ENCODE peak calls at places on chromosomes 6 and 20, in ten cellular contexts. One of them, this sample, is unnamed.
A peak's percentile ranks its signal among the peaks of the same experiment; 100 is the strongest.

GRCh38 chr20:63648895-63649589 is 4.2 kb downstream of the STMN3 start:
- DNase-seq in pancreas: no peak
- DNase-seq in psoas muscle: no peak
- DNase-seq in AG04450: no peak
- DNase-seq in sigmoid colon: no peak
- DNase-seq in breast epithelium: no peak
- DNase-seq in right lobe of liver: no peak
- DNase-seq in GM23248: no peak
- DNase-seq in PC-3: no peak
- DNase-seq in CD8-positive, alpha-beta memory T cell: no peak
- DNase-seq in this sample: no peak

GRCh38 chr6:4380881-4381281 is 245.5 kb upstream of the ECI2 start:
- DNase-seq in pancreas: no peak
- DNase-seq in sigmoid colon: no peak
- DNase-seq in psoas muscle: no peak
- DNase-seq in GM23248: no peak
- DNase-seq in breast epithelium: no peak
- DNase-seq in right lobe of liver: no peak
- DNase-seq in CD8-positive, alpha-beta memory T cell: no peak
- DNase-seq in AG04450: no peak
- DNase-seq in PC-3: no peak
- DNase-seq in this sample: no peak

GRCh38 chr6:43221046-43221773 is 8.1 kb downstream of the DNPH1 start:
- DNase-seq in GM23248: peak; percentile 15
- DNase-seq in right lobe of liver: no peak
- DNase-seq in breast epithelium: peak; percentile 34
- DNase-seq in sigmoid colon: peak; percentile 35
- DNase-seq in psoas muscle: peak; percentile 30
- DNase-seq in AG04450: no peak
- DNase-seq in PC-3: no peak
- DNase-seq in CD8-positive, alpha-beta memory T cell: no peak
- DNase-seq in pancreas: no peak
- DNase-seq in this sample: no peak

GRCh38 chr20:4161447-4162251 is 146.3 kb upstream of the RNF24 start:
- DNase-seq in pancreas: peak; percentile 78
- DNase-seq in AG04450: no peak
- DNase-seq in psoas muscle: no peak
- DNase-seq in GM23248: no peak
- DNase-seq in CD8-positive, alpha-beta memory T cell: no peak
- DNase-seq in breast epithelium: peak; percentile 40
- DNase-seq in sigmoid colon: no peak
- DNase-seq in right lobe of liver: no peak
- DNase-seq in PC-3: peak; percentile 69
- DNase-seq in this sample: no peak

GRCh38 chr6:146919017-146919416 is 285.2 kb upstream of the STXBP5 start:
- DNase-seq in AG04450: no peak
- DNase-seq in sigmoid colon: no peak
- DNase-seq in PC-3: no peak
- DNase-seq in pancreas: no peak
- DNase-seq in CD8-positive, alpha-beta memory T cell: no peak
- DNase-seq in breast epithelium: no peak
- DNase-seq in GM23248: no peak
- DNase-seq in psoas muscle: no peak
- DNase-seq in right lobe of liver: no peak
- DNase-seq in this sample: no peak

GRCh38 chr6:35759401-35759800 is 17.0 kb upstream of the CLPSL2 start:
- DNase-seq in psoas muscle: no peak
- DNase-seq in GM23248: no peak
- DNase-seq in CD8-positive, alpha-beta memory T cell: no peak
- DNase-seq in right lobe of liver: no peak
- DNase-seq in pancreas: no peak
- DNase-seq in AG04450: no peak
- DNase-seq in breast epithelium: no peak
- DNase-seq in PC-3: no peak
- DNase-seq in sigmoid colon: no peak
- DNase-seq in this sample: no peak

GRCh38 chr6:38997128-38997761 is 51.3 kb upstream of the GLP1R start:
- DNase-seq in CD8-positive, alpha-beta memory T cell: peak; percentile 10
- DNase-seq in sigmoid colon: no peak
- DNase-seq in psoas muscle: no peak
- DNase-seq in right lobe of liver: no peak
- DNase-seq in PC-3: peak; percentile 36
- DNase-seq in GM23248: no peak
- DNase-seq in AG04450: no peak
- DNase-seq in breast epithelium: no peak
- DNase-seq in pancreas: peak; percentile 32
- DNase-seq in this sample: no peak

GRCh38 chr20:9458075-9458818 is 56.1 kb upstream of the LAMP5 start:
- DNase-seq in psoas muscle: no peak
- DNase-seq in right lobe of liver: no peak
- DNase-seq in GM23248: peak; percentile 31
- DNase-seq in PC-3: peak; percentile 61
- DNase-seq in pancreas: peak; percentile 25
- DNase-seq in AG04450: no peak
- DNase-seq in CD8-positive, alpha-beta memory T cell: no peak
- DNase-seq in breast epithelium: no peak
- DNase-seq in sigmoid colon: no peak
- DNase-seq in this sample: no peak

GRCh38 chr6:169852504-169853195 is 101.2 kb downstream of the ERMARD start:
- DNase-seq in sigmoid colon: no peak
- DNase-seq in CD8-positive, alpha-beta memory T cell: no peak
- DNase-seq in right lobe of liver: no peak
- DNase-seq in psoas muscle: no peak
- DNase-seq in breast epithelium: no peak
- DNase-seq in PC-3: no peak
- DNase-seq in pancreas: no peak
- DNase-seq in GM23248: no peak
- DNase-seq in AG04450: no peak
- DNase-seq in this sample: no peak

GRCh38 chr6:14463110-14463509 is 345.5 kb downstream of the CD83 start:
- DNase-seq in breast epithelium: no peak
- DNase-seq in psoas muscle: no peak
- DNase-seq in sigmoid colon: no peak
- DNase-seq in CD8-positive, alpha-beta memory T cell: no peak
- DNase-seq in PC-3: no peak
- DNase-seq in AG04450: no peak
- DNase-seq in right lobe of liver: no peak
- DNase-seq in GM23248: no peak
- DNase-seq in pancreas: no peak
- DNase-seq in this sample: no peak

GRCh38 chr6:36728289-36729168 is 30.9 kb downstream of the RAB44 start:
- DNase-seq in AG04450: no peak
- DNase-seq in PC-3: no peak
- DNase-seq in breast epithelium: no peak
- DNase-seq in right lobe of liver: no peak
- DNase-seq in psoas muscle: peak; percentile 44
- DNase-seq in CD8-positive, alpha-beta memory T cell: no peak
- DNase-seq in sigmoid colon: no peak
- DNase-seq in GM23248: no peak
- DNase-seq in pancreas: no peak
- DNase-seq in this sample: no peak

GRCh38 chr6:169556758-169557505 is 144.9 kb downstream of the WDR27 start:
- DNase-seq in PC-3: no peak
- DNase-seq in psoas muscle: no peak
- DNase-seq in right lobe of liver: no peak
- DNase-seq in sigmoid colon: no peak
- DNase-seq in breast epithelium: no peak
- DNase-seq in AG04450: no peak
- DNase-seq in pancreas: no peak
- DNase-seq in CD8-positive, alpha-beta memory T cell: peak; percentile 58
- DNase-seq in GM23248: no peak
- DNase-seq in this sample: no peak

GRCh38 chr6:85892346-85892745 is 249.7 kb upstream of the SYNCRIP start:
- DNase-seq in pancreas: no peak
- DNase-seq in right lobe of liver: no peak
- DNase-seq in GM23248: no peak
- DNase-seq in AG04450: no peak
- DNase-seq in sigmoid colon: no peak
- DNase-seq in psoas muscle: no peak
- DNase-seq in CD8-positive, alpha-beta memory T cell: no peak
- DNase-seq in PC-3: no peak
- DNase-seq in breast epithelium: no peak
- DNase-seq in this sample: no peak

GRCh38 chr6:111157412-111157811 is 70.1 kb downstream of the SLC16A10 start:
- DNase-seq in PC-3: no peak
- DNase-seq in sigmoid colon: no peak
- DNase-seq in AG04450: no peak
- DNase-seq in GM23248: no peak
- DNase-seq in right lobe of liver: no peak
- DNase-seq in breast epithelium: no peak
- DNase-seq in pancreas: no peak
- DNase-seq in CD8-positive, alpha-beta memory T cell: peak; percentile 7
- DNase-seq in psoas muscle: no peak
- DNase-seq in this sample: no peak

GRCh38 chr6:111161650-111162049 is 74.3 kb downstream of the SLC16A10 start:
- DNase-seq in AG04450: no peak
- DNase-seq in psoas muscle: no peak
- DNase-seq in breast epithelium: no peak
- DNase-seq in pancreas: no peak
- DNase-seq in sigmoid colon: no peak
- DNase-seq in CD8-positive, alpha-beta memory T cell: no peak
- DNase-seq in right lobe of liver: no peak
- DNase-seq in PC-3: no peak
- DNase-seq in GM23248: no peak
- DNase-seq in this sample: no peak

GRCh38 chr6:111159628-111160027 is 72.3 kb downstream of the SLC16A10 start:
- DNase-seq in CD8-positive, alpha-beta memory T cell: no peak
- DNase-seq in pancreas: no peak
- DNase-seq in sigmoid colon: no peak
- DNase-seq in right lobe of liver: no peak
- DNase-seq in PC-3: no peak
- DNase-seq in breast epithelium: no peak
- DNase-seq in AG04450: no peak
- DNase-seq in psoas muscle: no peak
- DNase-seq in GM23248: no peak
- DNase-seq in this sample: no peak

GRCh38 chr6:111162504-111162903 is 75.2 kb downstream of the SLC16A10 start:
- DNase-seq in GM23248: no peak
- DNase-seq in breast epithelium: no peak
- DNase-seq in psoas muscle: no peak
- DNase-seq in PC-3: no peak
- DNase-seq in sigmoid colon: no peak
- DNase-seq in CD8-positive, alpha-beta memory T cell: no peak
- DNase-seq in right lobe of liver: no peak
- DNase-seq in pancreas: no peak
- DNase-seq in AG04450: no peak
- DNase-seq in this sample: no peak
- H3K9me3 ChIP-seq in GM23248: no peaks in the 10 kb centered on the region
- H3K9me3 ChIP-seq in breast epithelium: no peaks in the 10 kb centered on the region
- H3K9me3 ChIP-seq in psoas muscle: peaks cover 11% of the 10 kb centered on the region
- H3K9me3 ChIP-seq in PC-3: no peaks in the 10 kb centered on the region
- H3K9me3 ChIP-seq in sigmoid colon: no peaks in the 10 kb centered on the region
- H3K9me3 ChIP-seq in CD8-positive, alpha-beta memory T cell: no peaks in the 10 kb centered on the region
- H3K9me3 ChIP-seq in right lobe of liver: no peaks in the 10 kb centered on the region
- H3K9me3 ChIP-seq in pancreas: no peaks in the 10 kb centered on the region
- H3K9me3 ChIP-seq in AG04450: peaks cover 2% of the 10 kb centered on the region
- H3K9me3 ChIP-seq in this sample: no peaks in the 10 kb centered on the region

DNA sequence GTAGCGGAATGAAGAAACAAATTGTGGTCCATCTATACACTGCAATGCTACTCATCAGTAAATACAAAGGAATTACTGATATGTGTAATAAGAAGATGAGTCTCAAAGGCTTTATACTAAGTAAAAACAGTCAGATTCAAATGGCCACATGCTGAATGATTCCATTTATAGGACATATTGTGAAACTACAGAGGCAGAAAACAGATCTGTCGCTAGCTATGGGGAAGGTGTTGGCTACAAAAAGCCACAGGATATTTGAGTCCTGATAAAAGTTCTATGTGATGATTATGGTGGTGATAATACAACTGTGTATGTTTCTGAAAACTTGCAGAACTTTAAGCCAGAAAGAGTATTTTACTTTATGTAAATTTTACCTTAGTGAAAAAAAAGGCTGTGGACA is 313.2 kb downstream of the HDGFL1 start:
- DNase-seq in right lobe of liver: no peak
- DNase-seq in breast epithelium: no peak
- DNase-seq in GM23248: peak; percentile 15
- DNase-seq in PC-3: no peak
- DNase-seq in psoas muscle: no peak
- DNase-seq in pancreas: no peak
- DNase-seq in CD8-positive, alpha-beta memory T cell: no peak
- DNase-seq in sigmoid colon: no peak
- DNase-seq in AG04450: no peak
- DNase-seq in this sample: no peak
- H3K9me3 ChIP-seq in right lobe of liver: no peaks in the 10 kb centered on the region
- H3K9me3 ChIP-seq in breast epithelium: no peaks in the 10 kb centered on the region
- H3K9me3 ChIP-seq in GM23248: no peaks in the 10 kb centered on the region
- H3K9me3 ChIP-seq in PC-3: no peaks in the 10 kb centered on the region
- H3K9me3 ChIP-seq in psoas muscle: no peaks in the 10 kb centered on the region
- H3K9me3 ChIP-seq in pancreas: no peaks in the 10 kb centered on the region
- H3K9me3 ChIP-seq in CD8-positive, alpha-beta memory T cell: no peaks in the 10 kb centered on the region
- H3K9me3 ChIP-seq in sigmoid colon: no peaks in the 10 kb centered on the region
- H3K9me3 ChIP-seq in AG04450: no peaks in the 10 kb centered on the region
- H3K9me3 ChIP-seq in this sample: no peaks in the 10 kb centered on the region

GRCh38 chr6:100453701-100454521 is 10.8 kb downstream of the SIM1 start:
- DNase-seq in PC-3: peak; percentile 26
- DNase-seq in GM23248: no peak
- DNase-seq in breast epithelium: peak; percentile 27
- DNase-seq in pancreas: peak; percentile 72
- DNase-seq in psoas muscle: peak; percentile 95
- DNase-seq in right lobe of liver: no peak
- DNase-seq in CD8-positive, alpha-beta memory T cell: no peak
- DNase-seq in AG04450: no peak
- DNase-seq in sigmoid colon: no peak
- DNase-seq in this sample: no peak
- H3K9me3 ChIP-seq in PC-3: no peaks in the 10 kb centered on the region
- H3K9me3 ChIP-seq in GM23248: no peaks in the 10 kb centered on the region
- H3K9me3 ChIP-seq in breast epithelium: no peaks in the 10 kb centered on the region
- H3K9me3 ChIP-seq in pancreas: no peaks in the 10 kb centered on the region
- H3K9me3 ChIP-seq in psoas muscle: no peaks in the 10 kb centered on the region
- H3K9me3 ChIP-seq in right lobe of liver: no peaks in the 10 kb centered on the region
- H3K9me3 ChIP-seq in CD8-positive, alpha-beta memory T cell: no peaks in the 10 kb centered on the region
- H3K9me3 ChIP-seq in AG04450: peaks cover 31% of the 10 kb centered on the region
- H3K9me3 ChIP-seq in sigmoid colon: no peaks in the 10 kb centered on the region
- H3K9me3 ChIP-seq in this sample: peaks cover 9% of the 10 kb centered on the region

DNA sequence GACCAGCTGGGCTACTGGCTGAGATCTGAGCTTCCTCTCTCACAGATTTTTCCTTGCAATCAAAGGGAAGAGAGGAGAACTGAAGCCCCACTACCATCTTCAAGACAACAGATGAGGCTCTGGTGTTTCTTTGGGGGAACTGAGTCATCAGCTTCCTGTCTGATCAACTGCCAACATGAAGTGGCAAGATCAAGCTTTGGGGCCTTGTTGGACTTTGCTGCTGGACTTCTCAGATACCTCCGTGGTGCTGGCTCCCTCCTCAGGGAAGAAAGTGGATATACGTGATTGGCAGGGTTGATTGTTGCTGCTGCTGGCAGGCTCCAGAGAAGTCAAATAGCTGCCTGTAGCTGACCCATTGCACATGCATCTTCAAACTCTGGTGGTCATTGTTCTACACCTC is 3.6 kb upstream of the TOX2 start:
- DNase-seq in right lobe of liver: no peak
- DNase-seq in PC-3: peak; percentile 62
- DNase-seq in AG04450: no peak
- DNase-seq in CD8-positive, alpha-beta memory T cell: no peak
- DNase-seq in breast epithelium: no peak
- DNase-seq in psoas muscle: no peak
- DNase-seq in pancreas: no peak
- DNase-seq in GM23248: peak; percentile 79
- DNase-seq in sigmoid colon: no peak
- DNase-seq in this sample: no peak
- H3K9me3 ChIP-seq in right lobe of liver: no peaks in the 10 kb centered on the region
- H3K9me3 ChIP-seq in PC-3: peaks cover 16% of the 10 kb centered on the region
- H3K9me3 ChIP-seq in AG04450: peaks cover 12% of the 10 kb centered on the region
- H3K9me3 ChIP-seq in CD8-positive, alpha-beta memory T cell: no peaks in the 10 kb centered on the region
- H3K9me3 ChIP-seq in breast epithelium: peaks cover 6% of the 10 kb centered on the region
- H3K9me3 ChIP-seq in psoas muscle: peaks cover 27% of the 10 kb centered on the region
- H3K9me3 ChIP-seq in pancreas: no peaks in the 10 kb centered on the region
- H3K9me3 ChIP-seq in GM23248: no peaks in the 10 kb centered on the region
- H3K9me3 ChIP-seq in sigmoid colon: no peaks in the 10 kb centered on the region
- H3K9me3 ChIP-seq in this sample: peaks cover 4% of the 10 kb centered on the region